ENCODE peak calls at places on chromosomes 12 and 14, in seven cellular contexts. One of them, this sample, is unnamed.

GRCh38 chr14:61652526-61653262 is 42.6 kb upstream of the HIF1A start:
- DNase-seq in Calu3: no peak
- DNase-seq in CD8-positive, alpha-beta T cell: no peak
- DNase-seq in NB4: peak
- DNase-seq in GM13976: no peak
- DNase-seq in GM13977: no peak
- DNase-seq in astrocyte of the spinal cord: no peak
- DNase-seq in this sample: no peak

GRCh38 chr12:132161796-132162507 is 17.7 kb downstream of the NOC4L start:
- DNase-seq in Calu3: no peak
- DNase-seq in GM13976: no peak
- DNase-seq in CD8-positive, alpha-beta T cell: no peak
- DNase-seq in astrocyte of the spinal cord: no peak
- DNase-seq in GM13977: no peak
- DNase-seq in NB4: no peak
- DNase-seq in this sample: no peak

GRCh38 chr14:73744175-73744867 is 30.1 kb upstream of the PNMA1 start:
- DNase-seq in NB4: no peak
- DNase-seq in astrocyte of the spinal cord: no peak
- DNase-seq in Calu3: no peak
- DNase-seq in GM13976: no peak
- DNase-seq in CD8-positive, alpha-beta T cell: no peak
- DNase-seq in GM13977: no peak
- DNase-seq in this sample: no peak

GRCh38 chr14:68403191-68403781 is 389.6 kb downstream of the ZFP36L1 start:
- DNase-seq in GM13977: no peak
- DNase-seq in NB4: no peak
- DNase-seq in Calu3: no peak
- DNase-seq in GM13976: no peak
- DNase-seq in astrocyte of the spinal cord: no peak
- DNase-seq in CD8-positive, alpha-beta T cell: no peak
- DNase-seq in this sample: no peak

GRCh38 chr14:91873476-91874265 is 6.3 kb upstream of the TC2N start:
- DNase-seq in Calu3: peak
- DNase-seq in GM13976: peak
- DNase-seq in GM13977: peak
- DNase-seq in CD8-positive, alpha-beta T cell: peak
- DNase-seq in NB4: peak
- DNase-seq in astrocyte of the spinal cord: no peak
- DNase-seq in this sample: peak

GRCh38 chr14:58637391-58638230 is at the start of gene DACT1:
- DNase-seq in CD8-positive, alpha-beta T cell: no peak
- DNase-seq in GM13976: peak
- DNase-seq in Calu3: peak
- DNase-seq in astrocyte of the spinal cord: peak
- DNase-seq in NB4: peak
- DNase-seq in GM13977: peak
- DNase-seq in this sample: peak

GRCh38 chr12:24881724-24882371 is 67.1 kb downstream of the BCAT1 start:
- DNase-seq in Calu3: no peak
- DNase-seq in GM13976: no peak
- DNase-seq in astrocyte of the spinal cord: no peak
- DNase-seq in NB4: no peak
- DNase-seq in CD8-positive, alpha-beta T cell: no peak
- DNase-seq in GM13977: no peak
- DNase-seq in this sample: no peak

GRCh38 chr12:34394211-34395055 is 372.1 kb downstream of the ALG10 start:
- DNase-seq in astrocyte of the spinal cord: no peak
- DNase-seq in GM13976: peak
- DNase-seq in GM13977: peak
- DNase-seq in NB4: no peak
- DNase-seq in CD8-positive, alpha-beta T cell: no peak
- DNase-seq in Calu3: no peak
- DNase-seq in this sample: peak

GRCh38 chr12:96053476-96054261 is 18.3 kb upstream of the LTA4H start:
- DNase-seq in GM13976: no peak
- DNase-seq in GM13977: no peak
- DNase-seq in astrocyte of the spinal cord: no peak
- DNase-seq in CD8-positive, alpha-beta T cell: no peak
- DNase-seq in Calu3: no peak
- DNase-seq in NB4: peak
- DNase-seq in this sample: no peak

GRCh38 chr14:51823706-51824105 is 36.7 kb upstream of the GNG2 start:
- DNase-seq in Calu3: no peak
- DNase-seq in GM13976: no peak
- DNase-seq in GM13977: no peak
- DNase-seq in CD8-positive, alpha-beta T cell: no peak
- DNase-seq in astrocyte of the spinal cord: no peak
- DNase-seq in NB4: no peak
- DNase-seq in this sample: no peak

GRCh38 chr12:12645485-12645884 is 33.8 kb downstream of the CREBL2 start:
- DNase-seq in CD8-positive, alpha-beta T cell: peak
- DNase-seq in GM13976: peak
- DNase-seq in astrocyte of the spinal cord: peak
- DNase-seq in GM13977: peak
- DNase-seq in NB4: peak
- DNase-seq in Calu3: peak
- DNase-seq in this sample: peak

GRCh38 chr14:49485290-49485689 is 100.9 kb downstream of the RPS29 start:
- DNase-seq in CD8-positive, alpha-beta T cell: no peak
- DNase-seq in Calu3: no peak
- DNase-seq in NB4: no peak
- DNase-seq in GM13977: no peak
- DNase-seq in GM13976: no peak
- DNase-seq in astrocyte of the spinal cord: no peak
- DNase-seq in this sample: no peak

GRCh38 chr12:90079811-90080210 is 371.2 kb upstream of the ATP2B1 start:
- DNase-seq in CD8-positive, alpha-beta T cell: no peak
- DNase-seq in NB4: no peak
- DNase-seq in GM13976: no peak
- DNase-seq in Calu3: no peak
- DNase-seq in astrocyte of the spinal cord: no peak
- DNase-seq in GM13977: no peak
- DNase-seq in this sample: no peak

GRCh38 chr12:83784298-83784890 is 1097.7 kb downstream of the TMTC2 start:
- DNase-seq in NB4: no peak
- DNase-seq in astrocyte of the spinal cord: no peak
- DNase-seq in GM13976: no peak
- DNase-seq in Calu3: no peak
- DNase-seq in CD8-positive, alpha-beta T cell: no peak
- DNase-seq in GM13977: no peak
- DNase-seq in this sample: no peak

GRCh38 chr12:39764944-39765560 is 145.4 kb upstream of the ABCD2 start:
- DNase-seq in Calu3: peak
- DNase-seq in astrocyte of the spinal cord: peak
- DNase-seq in GM13976: no peak
- DNase-seq in GM13977: peak
- DNase-seq in CD8-positive, alpha-beta T cell: no peak
- DNase-seq in NB4: peak
- DNase-seq in this sample: peak

GRCh38 chr12:12719496-12719895 is 2.3 kb downstream of the CDKN1B start:
- DNase-seq in astrocyte of the spinal cord: peak
- DNase-seq in NB4: peak
- DNase-seq in GM13976: no peak
- DNase-seq in GM13977: peak
- DNase-seq in CD8-positive, alpha-beta T cell: no peak
- DNase-seq in Calu3: no peak
- DNase-seq in this sample: peak

GRCh38 chr12:105423237-105423636 is 92.7 kb downstream of the C12orf75 start:
- DNase-seq in CD8-positive, alpha-beta T cell: no peak
- DNase-seq in NB4: no peak
- DNase-seq in GM13977: no peak
- DNase-seq in Calu3: no peak
- DNase-seq in astrocyte of the spinal cord: no peak
- DNase-seq in GM13976: no peak
- DNase-seq in this sample: no peak

GRCh38 chr12:123962530-123962929 is 10.1 kb downstream of the CCDC92 start:
- DNase-seq in NB4: no peak
- DNase-seq in GM13977: no peak
- DNase-seq in astrocyte of the spinal cord: peak
- DNase-seq in GM13976: no peak
- DNase-seq in CD8-positive, alpha-beta T cell: no peak
- DNase-seq in Calu3: no peak
- DNase-seq in this sample: no peak
- TF ChIP-seq CTCF in NB4: no peak
- TF ChIP-seq CTCF in GM13977: no peak
- TF ChIP-seq CTCF in astrocyte of the spinal cord: no peak
- TF ChIP-seq CTCF in GM13976: no peak
- TF ChIP-seq CTCF in CD8-positive, alpha-beta T cell: no peak
- TF ChIP-seq CTCF in Calu3: no peak
- TF ChIP-seq CTCF in this sample: no peak

DNA sequence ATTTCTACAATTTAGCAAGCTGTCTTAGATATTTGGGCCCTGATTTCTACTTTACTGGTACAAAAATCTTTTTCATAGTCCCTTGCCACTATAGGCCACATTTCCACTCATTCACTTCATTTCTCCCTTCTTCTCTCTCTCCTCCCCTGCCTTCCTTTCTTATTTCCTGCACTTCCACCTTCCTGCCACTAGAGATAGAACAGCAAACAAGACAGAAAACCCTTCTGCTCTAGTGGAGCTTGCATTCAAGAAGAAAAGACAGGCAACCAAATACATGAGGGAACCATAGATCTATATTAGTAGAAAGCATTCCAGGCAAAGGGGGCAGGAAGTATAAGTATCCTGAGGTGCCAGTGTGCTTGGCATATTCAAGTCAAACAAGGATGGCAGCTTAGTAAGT is 623.5 kb downstream of the FLRT2 start:
- DNase-seq in CD8-positive, alpha-beta T cell: no peak
- DNase-seq in NB4: peak
- DNase-seq in Calu3: no peak
- DNase-seq in GM13976: no peak
- DNase-seq in GM13977: no peak
- DNase-seq in astrocyte of the spinal cord: no peak
- DNase-seq in this sample: no peak
- TF ChIP-seq CTCF in CD8-positive, alpha-beta T cell: no peak
- TF ChIP-seq CTCF in NB4: peak
- TF ChIP-seq CTCF in Calu3: no peak
- TF ChIP-seq CTCF in GM13976: no peak
- TF ChIP-seq CTCF in GM13977: peak
- TF ChIP-seq CTCF in astrocyte of the spinal cord: no peak
- TF ChIP-seq CTCF in this sample: no peak

GRCh38 chr14:102824832-102825231 is 47.6 kb downstream of the TRAF3 start:
- DNase-seq in GM13977: no peak
- DNase-seq in CD8-positive, alpha-beta T cell: no peak
- DNase-seq in NB4: no peak
- DNase-seq in GM13976: no peak
- DNase-seq in astrocyte of the spinal cord: peak
- DNase-seq in Calu3: no peak
- DNase-seq in this sample: no peak
- TF ChIP-seq CTCF in GM13977: no peak
- TF ChIP-seq CTCF in CD8-positive, alpha-beta T cell: no peak
- TF ChIP-seq CTCF in NB4: no peak
- TF ChIP-seq CTCF in GM13976: no peak
- TF ChIP-seq CTCF in astrocyte of the spinal cord: no peak
- TF ChIP-seq CTCF in Calu3: no peak
- TF ChIP-seq CTCF in this sample: no peak

DNA sequence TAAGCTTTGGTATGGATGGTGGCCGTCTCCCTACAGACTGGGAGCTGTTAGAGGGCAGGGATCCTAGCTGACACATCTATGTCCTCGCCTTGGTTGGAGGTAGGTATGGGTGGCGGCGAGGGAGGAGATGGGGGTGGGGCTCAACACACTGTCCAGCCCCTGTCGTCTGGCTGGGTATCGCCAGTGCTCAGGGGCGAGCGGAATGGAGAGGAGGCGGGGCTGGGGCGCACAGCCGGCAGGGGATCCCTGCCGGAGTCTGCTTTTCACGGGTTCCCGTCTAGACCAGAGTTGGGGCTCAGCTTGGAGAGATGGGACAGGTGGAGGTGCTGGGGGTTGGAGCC is 16.1 kb downstream of the TAMALIN start:
- DNase-seq in GM13977: no peak
- DNase-seq in astrocyte of the spinal cord: no peak
- DNase-seq in GM13976: no peak
- DNase-seq in CD8-positive, alpha-beta T cell: no peak
- DNase-seq in Calu3: peak
- DNase-seq in NB4: no peak
- DNase-seq in this sample: no peak
- TF ChIP-seq CTCF in GM13977: no peak
- TF ChIP-seq CTCF in astrocyte of the spinal cord: no peak
- TF ChIP-seq CTCF in GM13976: no peak
- TF ChIP-seq CTCF in CD8-positive, alpha-beta T cell: no peak
- TF ChIP-seq CTCF in Calu3: no peak
- TF ChIP-seq CTCF in NB4: no peak
- TF ChIP-seq CTCF in this sample: no peak

GRCh38 chr14:96256420-96256819 is 410 bp downstream of the BDKRB1 start:
- DNase-seq in GM13976: no peak
- DNase-seq in astrocyte of the spinal cord: no peak
- DNase-seq in GM13977: no peak
- DNase-seq in Calu3: no peak
- DNase-seq in NB4: no peak
- DNase-seq in CD8-positive, alpha-beta T cell: no peak
- DNase-seq in this sample: no peak
- TF ChIP-seq CTCF in GM13976: no peak
- TF ChIP-seq CTCF in astrocyte of the spinal cord: no peak
- TF ChIP-seq CTCF in GM13977: no peak
- TF ChIP-seq CTCF in Calu3: no peak
- TF ChIP-seq CTCF in NB4: no peak
- TF ChIP-seq CTCF in CD8-positive, alpha-beta T cell: no peak
- TF ChIP-seq CTCF in this sample: no peak

DNA sequence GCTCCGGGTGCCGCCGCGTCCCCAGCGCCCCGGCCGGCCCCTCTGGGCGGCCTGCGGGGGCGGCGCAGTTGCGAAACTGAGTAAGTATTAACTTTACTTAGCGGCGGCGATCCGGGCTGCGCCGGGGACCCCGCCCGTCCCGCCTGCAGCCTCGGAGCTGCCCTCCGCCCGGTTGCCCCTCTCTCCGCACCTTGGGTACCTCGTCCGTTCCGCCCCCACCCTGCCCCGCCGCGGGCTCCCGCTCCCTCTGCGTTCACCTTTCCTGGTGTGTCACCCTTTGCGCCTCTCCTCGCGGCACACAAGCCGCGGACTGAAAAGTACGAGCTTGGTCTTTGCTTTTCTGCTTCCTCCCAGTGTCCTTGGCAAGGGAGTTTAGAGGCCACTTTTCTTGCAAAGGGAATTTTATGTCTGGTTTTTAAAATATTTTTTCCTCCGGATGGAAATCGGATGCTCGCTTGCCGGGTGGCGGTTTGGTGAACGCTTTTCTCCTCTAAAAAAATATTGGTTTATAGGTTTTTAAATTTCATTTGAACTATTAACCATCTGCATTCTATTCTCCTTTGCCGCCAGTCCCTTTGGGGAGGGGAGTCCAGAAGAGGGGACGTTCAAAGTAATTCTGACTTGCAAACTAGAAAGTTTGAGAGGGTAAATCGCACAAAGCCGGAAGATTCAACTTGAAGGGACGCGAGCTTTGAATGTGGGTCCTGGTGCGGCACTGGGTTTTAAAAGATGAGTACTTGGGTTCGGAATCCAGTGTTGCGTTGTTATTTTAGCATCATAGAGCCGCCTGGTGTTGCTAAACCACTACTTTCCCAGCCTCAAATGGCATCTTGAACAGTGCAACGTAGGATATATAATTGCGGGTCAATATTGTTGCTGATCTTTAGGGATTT is 833 bp downstream of the RASSF8 start:
- DNase-seq in astrocyte of the spinal cord: peak
- DNase-seq in Calu3: peak
- DNase-seq in NB4: peak
- DNase-seq in CD8-positive, alpha-beta T cell: no peak
- DNase-seq in GM13977: no peak
- DNase-seq in GM13976: no peak
- DNase-seq in this sample: peak
- TF ChIP-seq CTCF in astrocyte of the spinal cord: peak
- TF ChIP-seq CTCF in Calu3: no peak
- TF ChIP-seq CTCF in NB4: no peak
- TF ChIP-seq CTCF in CD8-positive, alpha-beta T cell: no peak
- TF ChIP-seq CTCF in GM13977: no peak
- TF ChIP-seq CTCF in GM13976: no peak
- TF ChIP-seq CTCF in this sample: no peak